ENCODE peak calls at places on chromosomes 7 and 10, in ten cellular contexts. Q is HepG2, I is SK-N-SH, B is astrocyte, J is heart left ventricle, X is MCF 10A, M is A549, R is mucosa of descending colon, N is IMR-90, A is K562. C is an unnamed sample.

GRCh38 chr10:69506834-69507643 is 55.8 kb downstream of the TSPAN15 start:
- DNase-seq in N (no peak), X (no peak), J (no peak), M (peak), B (no peak), R (peak), Q (no peak), A (no peak), I (peak), C (no peak)

GRCh38 chr7:107961399-107961798 is 41.6 kb downstream of the LAMB1 start:
- DNase-seq in I (no peak), B (no peak), J (peak), A (no peak), N (no peak), M (no peak), X (peak), R (no peak), Q (no peak), C (peak)

GRCh38 chr7:110573862-110574528 is 516.9 kb upstream of the LRRN3 start:
- DNase-seq in I (no peak), Q (peak), X (peak), B (peak), M (peak), J (no peak), N (peak), A (no peak), R (no peak), C (no peak)

GRCh38 chr10:31741473-31741872 is 187.2 kb downstream of the ARHGAP12 start:
- DNase-seq in R (no peak), A (no peak), B (no peak), M (no peak), X (no peak), Q (no peak), N (no peak), J (no peak), I (no peak), C (no peak)

GRCh38 chr7:138745189-138745588 is 44.0 kb upstream of the SVOPL start:
- DNase-seq in I (no peak), B (no peak), X (no peak), A (no peak), Q (no peak), M (no peak), R (no peak), N (no peak), J (no peak), C (no peak)

GRCh38 chr10:27312854-27313253 is 72.3 kb upstream of the ACBD5 start:
- DNase-seq in Q (no peak), J (no peak), A (no peak), B (no peak), N (no peak), X (no peak), R (no peak), I (no peak), M (no peak), C (no peak)

GRCh38 chr7:5295039-5296014 is 12.6 kb downstream of the SLC29A4 start:
- DNase-seq in J (no peak), Q (no peak), A (no peak), R (no peak), M (no peak), B (no peak), I (no peak), N (no peak), X (no peak), C (no peak)

GRCh38 chr7:24227068-24227467 is 56.9 kb upstream of the NPY start:
- DNase-seq in R (no peak), J (no peak), X (no peak), I (peak), Q (no peak), A (no peak), N (no peak), M (no peak), B (no peak), C (no peak)

GRCh38 chr7:6015917-6016652 is 7.0 kb downstream of the AIMP2 start:
- DNase-seq in R (no peak), X (peak), B (peak), J (peak), I (no peak), N (peak), A (no peak), M (no peak), Q (no peak), C (peak)

GRCh38 chr7:26195867-26196266 is 4.7 kb downstream of the HNRNPA2B1 start:
- DNase-seq in M (no peak), B (no peak), A (no peak), J (no peak), R (no peak), I (no peak), Q (no peak), X (no peak), N (no peak), C (no peak)

GRCh38 chr10:31000071-31000787 is 31.4 kb downstream of the ZNF438 start:
- DNase-seq in M (peak), R (no peak), A (no peak), X (no peak), J (no peak), B (no peak), I (no peak), Q (no peak), N (no peak), C (no peak)

GRCh38 chr10:89526396-89526795 is 9.0 kb downstream of the SLC16A12 start:
- DNase-seq in M (no peak), A (no peak), I (no peak), B (no peak), Q (no peak), N (no peak), X (no peak), J (no peak), R (no peak), C (no peak)

GRCh38 chr7:103379270-103379975 is 32.0 kb downstream of the PSMC2 start:
- DNase-seq in A (no peak), J (no peak), R (no peak), X (no peak), I (no peak), Q (no peak), B (no peak), M (no peak), N (no peak), C (no peak)

GRCh38 chr7:5282464-5283316 is at the start of gene SLC29A4:
- DNase-seq in X (no peak), Q (no peak), M (peak), J (peak), B (no peak), I (peak), N (no peak), R (peak), A (peak), C (peak)

GRCh38 chr7:122067077-122067476 is 77.0 kb downstream of the AASS start:
- DNase-seq in N (no peak), I (no peak), X (no peak), B (no peak), Q (no peak), R (no peak), M (no peak), J (no peak), A (no peak), C (no peak)

GRCh38 chr10:34433241-34434076 is 381.6 kb downstream of the PARD3 start:
- DNase-seq in J (no peak), Q (no peak), A (no peak), B (peak), I (no peak), X (peak), N (peak), M (no peak), R (no peak), C (no peak)

GRCh38 chr7:27551803-27552202 is 110.9 kb downstream of the HIBADH start:
- DNase-seq in M (no peak), X (no peak), A (no peak), B (no peak), J (no peak), I (no peak), Q (no peak), R (no peak), N (no peak), C (no peak)

GRCh38 chr7:42097756-42098155 is 139.3 kb downstream of the GLI3 start:
- DNase-seq in R (no peak), I (no peak), M (peak), Q (peak), J (no peak), X (peak), B (peak), A (peak), N (peak), C (no peak)

GRCh38 chr7:100641860-100642533 is 645 bp upstream of the TFR2 start:
- DNase-seq in N (no peak), R (no peak), I (no peak), A (peak), X (no peak), J (no peak), M (no peak), Q (peak), B (no peak), C (no peak)

GRCh38 chr10:126736737-126737136 is 66.2 kb upstream of the C10orf90 start:
- DNase-seq in R (no peak), I (no peak), Q (no peak), M (no peak), A (no peak), X (no peak), J (no peak), N (no peak), B (peak), C (no peak)

GRCh38 chr7:11235491-11235890 is 261.8 kb downstream of the PHF14 start:
- DNase-seq in N (no peak), M (no peak), I (no peak), X (no peak), A (no peak), R (no peak), B (no peak), Q (no peak), J (no peak), C (no peak)

GRCh38 chr7:2710901-2711551 is 23.0 kb downstream of the AMZ1 start:
- DNase-seq in I (no peak), A (no peak), X (no peak), J (no peak), M (no peak), N (peak), Q (no peak), R (peak), B (no peak), C (no peak)

GRCh38 chr10:63252095-63252762 is 119.1 kb downstream of the NRBF2 start:
- DNase-seq in A (no peak), Q (peak), B (no peak), X (no peak), M (no peak), R (no peak), N (no peak), I (no peak), J (no peak), C (no peak)

GRCh38 chr10:98748298-98748697 is 301.6 kb upstream of the HPS1 start:
- DNase-seq in X (peak), R (peak), Q (peak), B (no peak), A (peak), M (peak), I (peak), N (peak), J (no peak), C (no peak)
- TF ChIP-seq CTCF in X (peak), R (no peak), Q (peak), B (peak), A (peak), M (no peak), I (peak), N (peak), J (peak), C (no peak)

GRCh38 chr7:30843741-30844482 is 67.7 kb upstream of the AQP1 start:
- DNase-seq in I (no peak), J (no peak), A (no peak), B (no peak), M (no peak), R (no peak), Q (no peak), X (no peak), N (no peak), C (no peak)
- TF ChIP-seq CTCF in I (no peak), J (no peak), A (no peak), B (no peak), M (no peak), R (no peak), Q (no peak), X (no peak), N (no peak), C (no peak)

GRCh38 chr10:788796-789748 is 99.6 kb upstream of the DIP2C start:
- DNase-seq in A (peak), J (peak), Q (peak), R (peak), N (peak), B (peak), I (peak), X (no peak), M (peak), C (no peak)
- TF ChIP-seq CTCF in A (peak), J (peak), Q (peak), R (no peak), N (peak), B (peak), I (peak), X (no peak), M (peak), C (peak)

GRCh38 chr7:4000139-4000538 is 682.0 kb upstream of the FOXK1 start:
- DNase-seq in I (no peak), X (no peak), J (no peak), A (no peak), Q (no peak), R (no peak), N (no peak), B (no peak), M (no peak), C (no peak)
- TF ChIP-seq CTCF in I (no peak), X (no peak), J (no peak), A (peak), Q (no peak), R (no peak), N (no peak), B (no peak), M (no peak), C (no peak)

C was measured in psoas muscle.